ENCODE peak calls at places on chromosomes 1 and 21, in nine cellular contexts. One of them, this sample, is unnamed.

GRCh38 chr1:53336146-53336545 is 8.3 kb upstream of the LRP8 start:
- DNase-seq in uterus: no peak
- DNase-seq in iPS-NIHi11: no peak
- DNase-seq in dermis blood vessel endothelial cell: no peak
- DNase-seq in EL: no peak
- DNase-seq in GM03348: no peak
- DNase-seq in T-helper 1 cell: no peak
- DNase-seq in pancreas: no peak
- DNase-seq in CD8-positive, alpha-beta T cell: no peak
- DNase-seq in this sample: no peak

GRCh38 chr1:230797376-230798186 is 50.4 kb downstream of the CAPN9 start:
- DNase-seq in GM03348: peak; percentile 88
- DNase-seq in uterus: peak; percentile 69
- DNase-seq in iPS-NIHi11: peak; percentile 69
- DNase-seq in EL: peak; percentile 70
- DNase-seq in pancreas: peak; percentile 55
- DNase-seq in CD8-positive, alpha-beta T cell: no peak
- DNase-seq in T-helper 1 cell: no peak
- DNase-seq in dermis blood vessel endothelial cell: peak; percentile 82
- DNase-seq in this sample: no peak

GRCh38 chr1:244709491-244710368 is 56.8 kb downstream of the DESI2 start:
- DNase-seq in GM03348: no peak
- DNase-seq in pancreas: no peak
- DNase-seq in CD8-positive, alpha-beta T cell: no peak
- DNase-seq in uterus: no peak
- DNase-seq in EL: no peak
- DNase-seq in dermis blood vessel endothelial cell: no peak
- DNase-seq in T-helper 1 cell: no peak
- DNase-seq in iPS-NIHi11: no peak
- DNase-seq in this sample: no peak

GRCh38 chr1:45246760-45247159 is 40.4 kb upstream of the ZSWIM5 start:
- DNase-seq in CD8-positive, alpha-beta T cell: no peak
- DNase-seq in dermis blood vessel endothelial cell: peak; percentile 97
- DNase-seq in uterus: no peak
- DNase-seq in pancreas: no peak
- DNase-seq in iPS-NIHi11: no peak
- DNase-seq in T-helper 1 cell: no peak
- DNase-seq in EL: peak; percentile 92
- DNase-seq in GM03348: peak; percentile 31
- DNase-seq in this sample: no peak

GRCh38 chr1:109975718-109976117 is 8.8 kb upstream of the AHCYL1 start:
- DNase-seq in T-helper 1 cell: no peak
- DNase-seq in CD8-positive, alpha-beta T cell: no peak
- DNase-seq in pancreas: no peak
- DNase-seq in dermis blood vessel endothelial cell: peak; percentile 52
- DNase-seq in iPS-NIHi11: no peak
- DNase-seq in GM03348: peak; percentile 79
- DNase-seq in EL: peak; percentile 94
- DNase-seq in uterus: no peak
- DNase-seq in this sample: no peak

GRCh38 chr1:34267326-34267725 is 90.6 kb downstream of the C1orf94 start:
- DNase-seq in T-helper 1 cell: no peak
- DNase-seq in iPS-NIHi11: no peak
- DNase-seq in EL: no peak
- DNase-seq in dermis blood vessel endothelial cell: no peak
- DNase-seq in uterus: no peak
- DNase-seq in GM03348: no peak
- DNase-seq in CD8-positive, alpha-beta T cell: no peak
- DNase-seq in pancreas: no peak
- DNase-seq in this sample: no peak

GRCh38 chr1:235275223-235275622 is 52.8 kb downstream of the ARID4B start:
- DNase-seq in EL: no peak
- DNase-seq in dermis blood vessel endothelial cell: no peak
- DNase-seq in iPS-NIHi11: no peak
- DNase-seq in GM03348: no peak
- DNase-seq in T-helper 1 cell: no peak
- DNase-seq in pancreas: no peak
- DNase-seq in CD8-positive, alpha-beta T cell: no peak
- DNase-seq in uterus: no peak
- DNase-seq in this sample: no peak

GRCh38 chr1:7690496-7691182 is 80.5 kb upstream of the VAMP3 start:
- DNase-seq in GM03348: no peak
- DNase-seq in dermis blood vessel endothelial cell: no peak
- DNase-seq in EL: no peak
- DNase-seq in iPS-NIHi11: no peak
- DNase-seq in CD8-positive, alpha-beta T cell: no peak
- DNase-seq in pancreas: no peak
- DNase-seq in uterus: no peak
- DNase-seq in T-helper 1 cell: no peak
- DNase-seq in this sample: no peak

GRCh38 chr1:231883382-231883781 is 256.8 kb downstream of the DISC1 start:
- DNase-seq in T-helper 1 cell: no peak
- DNase-seq in CD8-positive, alpha-beta T cell: no peak
- DNase-seq in iPS-NIHi11: peak; percentile 62
- DNase-seq in dermis blood vessel endothelial cell: no peak
- DNase-seq in uterus: no peak
- DNase-seq in EL: no peak
- DNase-seq in pancreas: no peak
- DNase-seq in GM03348: no peak
- DNase-seq in this sample: no peak

GRCh38 chr21:33518899-33519298 is 23.0 kb downstream of the GART start:
- DNase-seq in CD8-positive, alpha-beta T cell: no peak
- DNase-seq in T-helper 1 cell: no peak
- DNase-seq in uterus: no peak
- DNase-seq in dermis blood vessel endothelial cell: no peak
- DNase-seq in GM03348: no peak
- DNase-seq in pancreas: no peak
- DNase-seq in iPS-NIHi11: no peak
- DNase-seq in EL: no peak
- DNase-seq in this sample: no peak

GRCh38 chr1:154784924-154785531 is 85.1 kb downstream of the KCNN3 start:
- DNase-seq in pancreas: peak; percentile 50
- DNase-seq in GM03348: no peak
- DNase-seq in iPS-NIHi11: no peak
- DNase-seq in EL: no peak
- DNase-seq in dermis blood vessel endothelial cell: peak; percentile 97
- DNase-seq in T-helper 1 cell: no peak
- DNase-seq in CD8-positive, alpha-beta T cell: peak; percentile 26
- DNase-seq in uterus: peak; percentile 59
- DNase-seq in this sample: no peak

GRCh38 chr1:110068646-110069301 is 1.7 kb downstream of the ALX3 start:
- DNase-seq in iPS-NIHi11: peak; percentile 54
- DNase-seq in CD8-positive, alpha-beta T cell: no peak
- DNase-seq in uterus: no peak
- DNase-seq in T-helper 1 cell: no peak
- DNase-seq in dermis blood vessel endothelial cell: no peak
- DNase-seq in GM03348: no peak
- DNase-seq in pancreas: no peak
- DNase-seq in EL: no peak
- DNase-seq in this sample: no peak

GRCh38 chr1:59149435-59149834 is 147.5 kb upstream of the FGGY start:
- DNase-seq in pancreas: no peak
- DNase-seq in CD8-positive, alpha-beta T cell: no peak
- DNase-seq in GM03348: no peak
- DNase-seq in iPS-NIHi11: no peak
- DNase-seq in uterus: no peak
- DNase-seq in T-helper 1 cell: no peak
- DNase-seq in dermis blood vessel endothelial cell: no peak
- DNase-seq in EL: no peak
- DNase-seq in this sample: no peak

GRCh38 chr1:17866451-17867029 is 111.4 kb downstream of the ACTL8 start:
- DNase-seq in uterus: no peak
- DNase-seq in CD8-positive, alpha-beta T cell: no peak
- DNase-seq in dermis blood vessel endothelial cell: no peak
- DNase-seq in EL: peak; percentile 96
- DNase-seq in pancreas: no peak
- DNase-seq in iPS-NIHi11: no peak
- DNase-seq in T-helper 1 cell: no peak
- DNase-seq in GM03348: peak; percentile 91
- DNase-seq in this sample: no peak

GRCh38 chr1:108053291-108054023 is 88.5 kb upstream of the VAV3 start:
- DNase-seq in T-helper 1 cell: no peak
- DNase-seq in iPS-NIHi11: no peak
- DNase-seq in dermis blood vessel endothelial cell: peak; percentile 74
- DNase-seq in CD8-positive, alpha-beta T cell: no peak
- DNase-seq in pancreas: no peak
- DNase-seq in uterus: no peak
- DNase-seq in GM03348: peak; percentile 43
- DNase-seq in EL: no peak
- DNase-seq in this sample: no peak

GRCh38 chr1:172990598-172991215 is 60.0 kb downstream of the TNFSF18 start:
- DNase-seq in iPS-NIHi11: no peak
- DNase-seq in T-helper 1 cell: no peak
- DNase-seq in EL: peak; percentile 85
- DNase-seq in uterus: no peak
- DNase-seq in dermis blood vessel endothelial cell: peak; percentile 59
- DNase-seq in pancreas: no peak
- DNase-seq in GM03348: peak; percentile 71
- DNase-seq in CD8-positive, alpha-beta T cell: no peak
- DNase-seq in this sample: no peak

GRCh38 chr1:93659805-93660479 is 21.7 kb downstream of the BCAR3 start:
- DNase-seq in pancreas: no peak
- DNase-seq in EL: no peak
- DNase-seq in T-helper 1 cell: no peak
- DNase-seq in dermis blood vessel endothelial cell: no peak
- DNase-seq in iPS-NIHi11: no peak
- DNase-seq in CD8-positive, alpha-beta T cell: no peak
- DNase-seq in uterus: no peak
- DNase-seq in GM03348: peak; percentile 55
- DNase-seq in this sample: no peak

GRCh38 chr1:11357291-11357690 is 84.3 kb downstream of the UBIAD1 start:
- DNase-seq in CD8-positive, alpha-beta T cell: no peak
- DNase-seq in iPS-NIHi11: no peak
- DNase-seq in pancreas: no peak
- DNase-seq in T-helper 1 cell: no peak
- DNase-seq in EL: no peak
- DNase-seq in GM03348: no peak
- DNase-seq in dermis blood vessel endothelial cell: no peak
- DNase-seq in uterus: no peak
- DNase-seq in this sample: no peak

GRCh38 chr1:114116086-114116485 is 37.6 kb downstream of the SYT6 start:
- DNase-seq in EL: no peak
- DNase-seq in dermis blood vessel endothelial cell: no peak
- DNase-seq in pancreas: no peak
- DNase-seq in uterus: no peak
- DNase-seq in GM03348: no peak
- DNase-seq in T-helper 1 cell: no peak
- DNase-seq in CD8-positive, alpha-beta T cell: no peak
- DNase-seq in iPS-NIHi11: no peak
- DNase-seq in this sample: no peak

GRCh38 chr1:88983791-88984552 is 8.5 kb downstream of the KYAT3 start:
- DNase-seq in pancreas: no peak
- DNase-seq in EL: peak; percentile 57
- DNase-seq in iPS-NIHi11: peak; percentile 44
- DNase-seq in dermis blood vessel endothelial cell: peak; percentile 74
- DNase-seq in T-helper 1 cell: no peak
- DNase-seq in GM03348: peak; percentile 64
- DNase-seq in uterus: no peak
- DNase-seq in CD8-positive, alpha-beta T cell: no peak
- DNase-seq in this sample: no peak

GRCh38 chr21:29684106-29684505 is 255.7 kb downstream of the GRIK1 start:
- DNase-seq in pancreas: no peak
- DNase-seq in uterus: no peak
- DNase-seq in dermis blood vessel endothelial cell: no peak
- DNase-seq in GM03348: no peak
- DNase-seq in EL: no peak
- DNase-seq in CD8-positive, alpha-beta T cell: no peak
- DNase-seq in iPS-NIHi11: no peak
- DNase-seq in T-helper 1 cell: no peak
- DNase-seq in this sample: no peak